ENCODE peak calls at places on chromosomes 16 and 17, in eight cellular contexts. L, P, B, T, C, J, K and S are unnamed samples.

GRCh38 chr16:56469748-56470147 is 18.4 kb downstream of the OGFOD1 start:
- DNase-seq in L (no peak), P (no peak), B (no peak), T (no peak), C (no peak), J (no peak), K (no peak), S (no peak)

GRCh38 chr17:77610980-77611641 is 347.4 kb upstream of the TNRC6C start:
- DNase-seq in L (no peak), P (no peak), B (no peak), T (no peak), C (peak; percentile 33), J (no peak), K (no peak), S (no peak)

GRCh38 chr17:46152423-46152822 is 40.8 kb downstream of the KANSL1 start:
- DNase-seq in L (no peak), P (no peak), B (no peak), T (no peak), C (no peak), J (no peak), K (no peak), S (no peak)

GRCh38 chr16:89478576-89479221 is 11.7 kb downstream of the ANKRD11 start:
- DNase-seq in L (no peak), P (no peak), B (peak; percentile 86), T (no peak), C (no peak), J (no peak), K (no peak), S (no peak)

GRCh38 chr17:57946798-57947358 is 8.3 kb downstream of the CUEDC1 start:
- DNase-seq in L (no peak), P (peak; percentile 70), B (peak; percentile 82), T (peak; percentile 72), C (peak; percentile 58), J (no peak), K (peak; percentile 32), S (peak; percentile 24)

GRCh38 chr16:48978501-48978900 is 303.1 kb downstream of the CBLN1 start:
- DNase-seq in L (no peak), P (no peak), B (peak; percentile 48), T (no peak), C (no peak), J (no peak), K (no peak), S (no peak)

GRCh38 chr17:13346996-13347762 is 254.6 kb downstream of the HS3ST3A1 start:
- DNase-seq in L (no peak), P (no peak), B (peak; percentile 93), T (no peak), C (no peak), J (no peak), K (no peak), S (no peak)

GRCh38 chr16:53769787-53770186 is 65.8 kb downstream of the FTO start:
- DNase-seq in L (no peak), P (peak; percentile 30), B (no peak), T (no peak), C (no peak), J (no peak), K (no peak), S (no peak)

GRCh38 chr16:51433597-51433996 is 282.5 kb upstream of the SALL1 start:
- DNase-seq in L (no peak), P (no peak), B (no peak), T (no peak), C (no peak), J (no peak), K (no peak), S (no peak)

GRCh38 chr17:229130-229944 is 47.9 kb upstream of the DOC2B start:
- DNase-seq in L (no peak), P (peak; percentile 49), B (no peak), T (no peak), C (no peak), J (no peak), K (no peak), S (no peak)

GRCh38 chr17:2931901-2932300 is 131.5 kb downstream of the OR1D5 start:
- DNase-seq in L (no peak), P (no peak), B (no peak), T (no peak), C (no peak), J (no peak), K (no peak), S (no peak)

GRCh38 chr16:19613834-19614233 is 58.3 kb downstream of the VPS35L start:
- DNase-seq in L (no peak), P (no peak), B (no peak), T (no peak), C (no peak), J (no peak), K (no peak), S (no peak)

GRCh38 chr17:53141731-53142130 is 681.0 kb upstream of the KIF2B start:
- DNase-seq in L (no peak), P (no peak), B (no peak), T (no peak), C (no peak), J (no peak), K (no peak), S (no peak)

GRCh38 chr17:55381017-55381770 is 40.4 kb downstream of the MMD start:
- DNase-seq in L (no peak), P (no peak), B (no peak), T (no peak), C (no peak), J (no peak), K (no peak), S (no peak)

GRCh38 chr17:38544839-38545209 is 60.9 kb downstream of the SRCIN1 start:
- DNase-seq in L (no peak), P (no peak), B (no peak), T (no peak), C (no peak), J (no peak), K (no peak), S (no peak)

GRCh38 chr17:81392909-81393654 is 2.2 kb upstream of the BAHCC1 start:
- DNase-seq in L (no peak), P (peak; percentile 29), B (no peak), T (no peak), C (no peak), J (peak; percentile 88), K (peak; percentile 54), S (no peak)

GRCh38 chr17:81390029-81390428 is 5.2 kb upstream of the BAHCC1 start:
- DNase-seq in L (no peak), P (no peak), B (no peak), T (no peak), C (peak; percentile 20), J (no peak), K (no peak), S (no peak)

GRCh38 chr17:81390436-81391214 is 4.6 kb upstream of the BAHCC1 start:
- DNase-seq in L (no peak), P (no peak), B (no peak), T (no peak), C (peak; percentile 17), J (no peak), K (no peak), S (no peak)

GRCh38 chr17:81391964-81392908 is 3.0 kb upstream of the BAHCC1 start:
- DNase-seq in L (no peak), P (peak; percentile 44), B (no peak), T (no peak), C (peak; percentile 81), J (no peak), K (peak; percentile 68), S (peak; percentile 49)

GRCh38 chr17:81391268-81391963 is 3.8 kb upstream of the BAHCC1 start:
- DNase-seq in L (no peak), P (no peak), B (no peak), T (no peak), C (no peak), J (no peak), K (peak; percentile 29), S (no peak)
- H3K27me3 ChIP-seq in L (no peaks in the 10 kb centered on the region), P (no peaks in the 10 kb centered on the region), B (peaks cover 3% of the 10 kb centered on the region), T (no peaks in the 10 kb centered on the region), C (no peaks in the 10 kb centered on the region), J (peaks cover 43% of the 10 kb centered on the region), K (no peaks in the 10 kb centered on the region), S (no peaks in the 10 kb centered on the region)

GRCh38 chr17:81342700-81343070 is 47.6 kb upstream of the SLC38A10 start:
- DNase-seq in L (no peak), P (no peak), B (no peak), T (no peak), C (no peak), J (peak; percentile 81), K (no peak), S (no peak)

GRCh38 chr17:81347437-81347836 is 47.8 kb upstream of the BAHCC1 start:
- DNase-seq in L (no peak), P (no peak), B (no peak), T (no peak), C (no peak), J (no peak), K (no peak), S (no peak)

GRCh38 chr17:81346908-81347349 is 48.3 kb upstream of the BAHCC1 start:
- DNase-seq in L (no peak), P (no peak), B (no peak), T (peak; percentile 31), C (no peak), J (no peak), K (no peak), S (no peak)

GRCh38 chr17:81346090-81346907 is 49.0 kb upstream of the BAHCC1 start:
- DNase-seq in L (peak; percentile 99), P (peak; percentile 95), B (peak; percentile 69), T (peak; percentile 99), C (peak; percentile 99), J (peak; percentile 99), K (peak; percentile 99), S (peak; percentile 98)

DNA sequence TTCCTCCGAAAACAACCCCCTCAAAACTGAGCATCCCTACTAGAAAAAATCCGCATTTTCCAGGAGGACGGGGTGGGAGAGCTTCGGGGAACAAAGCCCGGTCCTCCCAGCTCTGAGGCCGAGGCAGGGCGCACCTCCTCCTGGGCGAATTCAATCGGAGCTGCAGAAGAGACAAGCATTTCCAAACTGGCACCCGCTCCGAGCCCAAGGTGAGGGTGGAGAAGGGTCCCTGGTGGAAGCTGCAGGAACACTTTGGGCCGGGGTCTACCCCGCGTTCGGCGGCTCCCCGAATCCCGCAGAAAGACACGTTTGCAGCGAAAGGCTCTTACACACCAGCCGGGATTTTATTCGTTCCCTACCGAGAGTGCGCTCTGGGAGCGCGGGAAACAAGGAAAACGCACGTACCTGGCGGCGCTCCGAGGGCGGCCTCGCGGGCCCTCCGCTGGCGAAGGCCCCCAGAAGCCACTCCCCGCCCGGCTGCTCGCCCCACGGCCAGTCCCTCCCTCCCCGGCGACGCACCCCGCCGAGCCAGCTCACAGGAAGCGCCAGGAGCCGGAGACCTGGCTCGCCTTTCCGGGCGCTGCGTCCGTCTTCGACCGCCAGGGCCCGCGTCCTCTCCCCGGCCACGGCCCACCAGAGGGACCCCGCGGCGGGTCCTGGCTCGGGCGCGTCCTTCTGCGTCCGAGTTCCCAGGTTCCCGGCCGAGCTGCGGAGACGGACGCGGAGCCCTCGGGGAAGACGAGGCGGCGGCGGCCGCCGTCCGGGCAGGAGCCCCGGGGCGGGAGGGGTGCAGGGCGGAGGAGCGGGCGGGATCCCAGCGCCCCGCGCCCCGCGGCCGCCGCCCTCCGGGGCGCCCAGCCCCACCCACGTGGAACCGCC is 49.8 kb upstream of the BAHCC1 start:
- DNase-seq in L (peak; percentile 75), P (peak; percentile 86), B (peak; percentile 79), T (peak; percentile 83), C (peak; percentile 89), J (peak; percentile 92), K (peak; percentile 92), S (peak; percentile 63)
- TF ChIP-seq CTCF in L (no peak), P (peak; percentile 18), B (peak; percentile 42), T (no peak), C (peak; percentile 37), J (peak; percentile 36), K (peak; percentile 17), S (no peak)

GRCh38 chr16:79595261-79595660 is 5.3 kb downstream of the MAF start:
- DNase-seq in L (no peak), P (no peak), B (no peak), T (no peak), C (no peak), J (no peak), K (no peak), S (peak; percentile 42)
- H3K27me3 ChIP-seq in L (no peaks in the 10 kb centered on the region), P (peaks cover 11% of the 10 kb centered on the region), B (peaks cover 7% of the 10 kb centered on the region), T (peaks cover 4% of the 10 kb centered on the region), C (no peaks in the 10 kb centered on the region), J (no peaks in the 10 kb centered on the region), K (no peaks in the 10 kb centered on the region), S (no peaks in the 10 kb centered on the region)

GRCh38 chr17:78669256-78669974 is 92.2 kb upstream of the DNAH17 start:
- DNase-seq in L (no peak), P (no peak), B (no peak), T (no peak), C (no peak), J (no peak), K (no peak), S (no peak)
- TF ChIP-seq CTCF in L (no peak), P (no peak), B (no peak), T (no peak), C (no peak), J (no peak), K (no peak), S (no peak)